ENCODE peak calls at places on chromosome 4, in seven cellular contexts. N is CD8-positive, alpha-beta memory T cell; V is MM.1S; R is cardiac muscle cell; U is upper lobe of right lung; G is CD8-positive, alpha-beta T cell; H is naive thymus-derived CD4-positive, alpha-beta T cell. T is an unnamed sample.
A peak's percentile ranks its signal among the peaks of the same experiment; 100 is the strongest.

GRCh38 chr4:99458911-99459447 is 23.8 kb upstream of the ADH7 start:
- DNase-seq in N (no peak), U (no peak), R (no peak), V (no peak), G (no peak), H (no peak), T (no peak)

GRCh38 chr4:40193018-40193571 is 3.7 kb upstream of the RHOH start:
- DNase-seq in N (no peak), H (no peak), G (no peak), R (no peak), U (no peak), V (peak; percentile 70), T (no peak)

GRCh38 chr4:152970102-152970820 is 34.1 kb downstream of the FHDC1 start:
- DNase-seq in G (no peak), R (no peak), N (no peak), V (no peak), U (no peak), H (no peak), T (no peak)

GRCh38 chr4:26342328-26343040 is 21.7 kb downstream of the RBPJ start:
- DNase-seq in G (no peak), V (no peak), U (no peak), R (peak; percentile 31), H (no peak), N (no peak), T (no peak)

GRCh38 chr4:77845929-77846328 is 16.7 kb upstream of the MRPL1 start:
- DNase-seq in U (no peak), V (no peak), G (no peak), N (no peak), H (no peak), R (no peak), T (no peak)

GRCh38 chr4:170990989-170991589 is 822.1 kb upstream of the GALNTL6 start:
- DNase-seq in H (no peak), R (peak; percentile 53), U (no peak), G (no peak), V (peak; percentile 63), N (no peak), T (no peak)

GRCh38 chr4:177351611-177352010 is 41.9 kb downstream of the NEIL3 start:
- DNase-seq in N (no peak), U (no peak), V (no peak), H (no peak), G (no peak), R (no peak), T (no peak)

GRCh38 chr4:30720021-30720655 is at the start of gene PCDH7:
- DNase-seq in N (no peak), V (no peak), U (no peak), G (no peak), R (peak; percentile 69), H (no peak), T (peak; percentile 30)

GRCh38 chr4:130393246-130394041 is 1297.5 kb downstream of the C4orf33 start:
- DNase-seq in U (no peak), N (no peak), H (no peak), G (no peak), R (peak; percentile 23), V (no peak), T (no peak)

GRCh38 chr4:158255727-158256324 is 45.5 kb downstream of the TMEM144 start:
- DNase-seq in G (no peak), H (no peak), U (no peak), N (no peak), V (peak; percentile 40), R (peak; percentile 61), T (no peak)

GRCh38 chr4:143616771-143617170 is 83.7 kb downstream of the FREM3 start:
- DNase-seq in N (no peak), V (no peak), U (no peak), R (no peak), G (no peak), H (no peak), T (no peak)

GRCh38 chr4:42313872-42314271 is 83.4 kb upstream of the SHISA3 start:
- DNase-seq in R (no peak), U (no peak), H (no peak), G (no peak), N (no peak), V (no peak), T (no peak)

GRCh38 chr4:24477919-24478318 is 106.4 kb downstream of the DHX15 start:
- DNase-seq in N (no peak), G (no peak), R (peak; percentile 12), H (no peak), U (no peak), V (no peak), T (no peak)

GRCh38 chr4:5054532-5054931 is 3.3 kb downstream of the STK32B start:
- DNase-seq in H (no peak), N (no peak), U (no peak), V (no peak), R (no peak), G (no peak), T (no peak)

GRCh38 chr4:98150092-98150761 is 7.0 kb upstream of the STPG2 start:
- DNase-seq in H (no peak), U (no peak), R (no peak), N (no peak), V (no peak), G (no peak), T (no peak)

GRCh38 chr4:127370495-127371069 is 262.2 kb upstream of the INTU start:
- DNase-seq in H (no peak), U (peak; percentile 68), R (no peak), G (no peak), N (no peak), V (no peak), T (no peak)

GRCh38 chr4:183727482-183727881 is 68.4 kb downstream of the TRAPPC11 start:
- DNase-seq in H (no peak), U (no peak), R (no peak), G (no peak), N (no peak), V (no peak), T (no peak)

GRCh38 chr4:73661646-73662119 is 41.4 kb upstream of the RASSF6 start:
- DNase-seq in N (no peak), V (no peak), G (no peak), H (no peak), U (no peak), R (no peak), T (no peak)

GRCh38 chr4:37793562-37793961 is 32.9 kb upstream of the PGM2 start:
- DNase-seq in N (peak; percentile 5), U (no peak), V (peak; percentile 12), R (peak; percentile 10), G (no peak), H (no peak), T (no peak)

GRCh38 chr4:42302348-42302747 is 94.9 kb upstream of the SHISA3 start:
- DNase-seq in V (peak; percentile 26), N (no peak), R (peak; percentile 37), U (no peak), G (no peak), H (no peak), T (peak; percentile 30)

GRCh38 chr4:144531841-144532240 is 114.1 kb upstream of the HHIP start:
- DNase-seq in U (no peak), H (no peak), G (no peak), R (no peak), N (no peak), V (no peak), T (no peak)

GRCh38 chr4:163048447-163048846 is 118.2 kb downstream of the NAF1 start:
- DNase-seq in N (no peak), H (no peak), V (peak; percentile 61), R (peak; percentile 25), G (no peak), U (no peak), T (no peak)

GRCh38 chr4:150960818-150961217 is 54.3 kb downstream of the LRBA start:
- DNase-seq in U (no peak), R (no peak), V (peak; percentile 33), N (no peak), G (no peak), H (no peak), T (peak; percentile 28)

DNA sequence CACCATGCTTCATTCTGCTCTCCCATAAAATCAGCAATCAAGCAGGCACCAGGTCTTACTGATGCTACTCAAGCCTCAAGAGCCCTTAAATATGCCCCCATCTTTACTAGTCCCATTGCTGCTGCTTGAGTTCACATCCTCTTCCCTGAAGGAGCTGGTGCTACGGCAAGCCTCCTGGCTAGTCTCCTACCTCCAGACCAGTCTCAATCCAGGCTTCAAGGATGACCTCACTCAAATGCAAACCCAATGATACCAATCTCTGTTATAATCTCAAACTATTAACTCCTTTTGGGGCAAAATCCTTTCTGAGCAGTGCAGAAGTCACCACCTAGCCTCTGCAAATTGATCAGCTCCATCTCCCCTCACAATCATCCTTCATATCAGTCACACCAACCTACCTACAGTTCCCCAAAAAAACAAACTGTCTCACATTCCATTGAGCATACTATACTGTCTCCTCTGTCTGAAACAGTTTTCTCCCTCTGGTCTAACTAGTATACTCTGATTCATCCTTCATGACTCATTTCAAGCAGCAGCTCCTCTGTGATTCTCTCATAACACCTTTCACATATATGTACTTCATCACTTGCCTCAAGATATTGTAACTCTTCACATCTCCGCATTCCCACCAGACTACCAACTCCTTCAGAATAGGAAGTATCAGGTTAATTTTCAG is 30.0 kb downstream of the PAPSS1 start:
- DNase-seq in U (no peak), H (no peak), V (no peak), N (no peak), R (no peak), G (no peak), T (no peak)
- H3K36me3 ChIP-seq in U (peaks cover 19% of the 10 kb centered on the region), H (no peaks in the 10 kb centered on the region), V (no peaks in the 10 kb centered on the region), N (no peaks in the 10 kb centered on the region), R (no peaks in the 10 kb centered on the region), G (no peaks in the 10 kb centered on the region), T (no peaks in the 10 kb centered on the region)

DNA sequence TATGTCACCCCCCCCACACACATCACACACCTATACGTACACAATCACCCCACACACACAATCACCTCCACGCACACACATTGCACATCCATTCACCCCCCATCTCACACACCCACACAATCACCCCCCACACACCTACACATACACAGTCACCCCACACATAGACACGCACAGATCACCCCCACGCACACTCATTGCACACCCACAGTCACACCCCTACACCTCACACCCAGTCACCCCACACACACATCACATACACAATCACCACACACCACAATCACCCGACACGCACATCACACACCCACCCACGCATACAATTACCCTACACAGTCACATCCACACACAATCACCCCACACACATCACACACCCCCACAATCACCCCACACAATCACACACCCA is 15.9 kb upstream of the TADA2B start:
- DNase-seq in V (no peak), R (no peak), U (no peak), H (no peak), N (no peak), G (no peak), T (no peak)
- H3K36me3 ChIP-seq in V (peaks cover 11% of the 10 kb centered on the region), R (peaks cover 16% of the 10 kb centered on the region), U (peaks cover 59% of the 10 kb centered on the region), H (peaks cover 7% of the 10 kb centered on the region), N (peaks cover 22% of the 10 kb centered on the region), G (peaks cover 27% of the 10 kb centered on the region), T (peaks cover 10% of the 10 kb centered on the region)

GRCh38 chr4:106588906-106589305 is 220.3 kb upstream of the GIMD1 start:
- DNase-seq in N (no peak), U (no peak), R (no peak), V (no peak), G (no peak), H (no peak), T (no peak)

GRCh38 chr4:106595906-106596305 is 227.3 kb upstream of the GIMD1 start:
- DNase-seq in R (no peak), G (no peak), U (no peak), N (no peak), V (no peak), H (no peak), T (no peak)

GRCh38 chr4:106594291-106594952 is 225.8 kb upstream of the GIMD1 start:
- DNase-seq in G (no peak), H (no peak), R (no peak), V (no peak), U (no peak), N (no peak), T (no peak)
- H3K36me3 ChIP-seq in G (no peaks in the 10 kb centered on the region), H (no peaks in the 10 kb centered on the region), R (no peaks in the 10 kb centered on the region), V (no peaks in the 10 kb centered on the region), U (no peaks in the 10 kb centered on the region), N (no peaks in the 10 kb centered on the region), T (no peaks in the 10 kb centered on the region)

GRCh38 chr4:1987721-1988326 is 20.9 kb downstream of the NELFA start:
- DNase-seq in V (no peak), U (peak; percentile 52), G (no peak), N (no peak), H (no peak), R (no peak), T (peak; percentile 12)
- H3K36me3 ChIP-seq in V (peaks cover 6% of the 10 kb centered on the region), U (peaks cover 84% of the 10 kb centered on the region), G (peaks cover 53% of the 10 kb centered on the region), N (peaks cover 29% of the 10 kb centered on the region), H (no peaks in the 10 kb centered on the region), R (peaks cover 31% of the 10 kb centered on the region), T (peaks cover 9% of the 10 kb centered on the region)

T was measured in colonic mucosa.